ENCODE peak calls at places on chromosomes 2 and 18, in four cellular contexts. One of them, this sample, is unnamed.

GRCh38 chr2:190679813-190680591 is 31.1 kb downstream of the NAB1 start:
- DNase-seq in OCI-LY7: peak; percentile 24
- DNase-seq in body of pancreas: peak; percentile 71
- DNase-seq in PC-9: no peak
- DNase-seq in this sample: peak; percentile 41

GRCh38 chr2:209566250-209566649 is 142.4 kb downstream of the MAP2 start:
- DNase-seq in OCI-LY7: no peak
- DNase-seq in body of pancreas: no peak
- DNase-seq in PC-9: peak; percentile 35
- DNase-seq in this sample: no peak

GRCh38 chr18:35714539-35714938 is 133.0 kb downstream of the GALNT1 start:
- DNase-seq in OCI-LY7: no peak
- DNase-seq in body of pancreas: no peak
- DNase-seq in PC-9: no peak
- DNase-seq in this sample: no peak

GRCh38 chr18:68387246-68387645 is 327.7 kb downstream of the TMX3 start:
- DNase-seq in OCI-LY7: no peak
- DNase-seq in body of pancreas: no peak
- DNase-seq in PC-9: no peak
- DNase-seq in this sample: peak; percentile 25

GRCh38 chr2:143575340-143575739 is 446.1 kb downstream of the ARHGAP15 start:
- DNase-seq in OCI-LY7: peak; percentile 7
- DNase-seq in body of pancreas: no peak
- DNase-seq in PC-9: no peak
- DNase-seq in this sample: peak; percentile 15

GRCh38 chr18:23300211-23300887 is 152.7 kb upstream of the RIOK3 start:
- DNase-seq in OCI-LY7: no peak
- DNase-seq in body of pancreas: no peak
- DNase-seq in PC-9: no peak
- DNase-seq in this sample: no peak

GRCh38 chr2:31238126-31238905 is 4.4 kb downstream of the EHD3 start:
- DNase-seq in OCI-LY7: no peak
- DNase-seq in body of pancreas: no peak
- DNase-seq in PC-9: no peak
- DNase-seq in this sample: no peak

GRCh38 chr18:58723810-58724602 is 52.7 kb downstream of the MALT1 start:
- DNase-seq in OCI-LY7: no peak
- DNase-seq in body of pancreas: no peak
- DNase-seq in PC-9: no peak
- DNase-seq in this sample: peak; percentile 51

GRCh38 chr2:207122914-207123744 is 42.6 kb downstream of the KLF7 start:
- DNase-seq in OCI-LY7: no peak
- DNase-seq in body of pancreas: no peak
- DNase-seq in PC-9: peak; percentile 39
- DNase-seq in this sample: no peak

GRCh38 chr18:58660915-58661314 is 10.3 kb upstream of the MALT1 start:
- DNase-seq in OCI-LY7: no peak
- DNase-seq in body of pancreas: no peak
- DNase-seq in PC-9: no peak
- DNase-seq in this sample: no peak

GRCh38 chr2:144414324-144414845 is 105.5 kb downstream of the ZEB2 start:
- DNase-seq in OCI-LY7: no peak
- DNase-seq in body of pancreas: no peak
- DNase-seq in PC-9: peak; percentile 87
- DNase-seq in this sample: peak; percentile 99

GRCh38 chr2:104539649-104540048 is 314.3 kb upstream of the POU3F3 start:
- DNase-seq in OCI-LY7: no peak
- DNase-seq in body of pancreas: no peak
- DNase-seq in PC-9: no peak
- DNase-seq in this sample: no peak

DNA sequence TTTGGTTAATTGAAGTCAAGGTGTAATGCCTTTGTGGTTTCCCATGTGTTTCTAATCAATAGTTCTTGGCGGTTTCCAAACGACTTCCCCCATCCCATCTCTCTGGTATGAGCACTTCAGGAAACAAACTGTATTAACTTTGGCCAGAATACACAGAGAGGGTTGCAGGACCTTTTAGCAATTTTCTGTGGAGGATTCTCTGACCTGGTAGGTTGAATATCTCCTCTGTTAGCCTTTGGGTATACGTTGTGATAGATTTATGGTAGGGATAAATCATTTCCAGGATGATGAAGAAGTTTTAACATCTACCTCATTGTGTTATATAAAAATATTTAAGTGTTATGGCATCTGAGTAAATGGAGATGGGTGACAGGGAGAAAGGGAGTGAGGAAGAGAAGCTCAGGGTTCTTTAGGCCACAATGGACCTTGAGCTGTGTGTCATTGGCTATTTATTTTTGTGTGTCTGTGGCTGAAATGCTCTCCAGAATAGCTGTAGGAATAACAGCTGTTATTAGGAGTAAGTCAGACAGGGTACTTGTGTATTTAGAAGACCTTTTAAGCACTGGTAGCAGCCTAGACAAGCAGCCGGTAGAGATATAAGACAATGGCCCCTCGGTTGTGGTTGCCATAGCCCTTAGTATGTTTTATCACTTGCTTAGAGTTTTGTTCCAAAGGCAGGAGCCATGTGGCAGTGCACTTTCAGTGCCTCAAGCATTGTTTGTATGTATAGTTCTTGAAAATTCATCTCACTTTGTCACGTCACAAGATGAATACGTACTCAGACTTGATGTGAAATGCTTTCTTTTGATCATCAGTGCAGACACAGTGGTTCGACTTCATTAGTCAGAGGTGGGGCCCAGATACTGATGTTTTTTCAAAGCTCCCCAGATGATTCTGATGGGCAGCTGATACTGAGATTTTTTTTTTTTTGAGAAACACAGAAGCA is 91.1 kb downstream of the FMNL2 start:
- DNase-seq in OCI-LY7: no peak
- DNase-seq in body of pancreas: no peak
- DNase-seq in PC-9: no peak
- DNase-seq in this sample: peak; percentile 78
- H3K4me3 ChIP-seq in OCI-LY7: no peak overlapping the region
- H3K4me3 ChIP-seq in body of pancreas: no peak overlapping the region
- H3K4me3 ChIP-seq in PC-9: no peak overlapping the region
- H3K4me3 ChIP-seq in this sample: no peak overlapping the region

DNA sequence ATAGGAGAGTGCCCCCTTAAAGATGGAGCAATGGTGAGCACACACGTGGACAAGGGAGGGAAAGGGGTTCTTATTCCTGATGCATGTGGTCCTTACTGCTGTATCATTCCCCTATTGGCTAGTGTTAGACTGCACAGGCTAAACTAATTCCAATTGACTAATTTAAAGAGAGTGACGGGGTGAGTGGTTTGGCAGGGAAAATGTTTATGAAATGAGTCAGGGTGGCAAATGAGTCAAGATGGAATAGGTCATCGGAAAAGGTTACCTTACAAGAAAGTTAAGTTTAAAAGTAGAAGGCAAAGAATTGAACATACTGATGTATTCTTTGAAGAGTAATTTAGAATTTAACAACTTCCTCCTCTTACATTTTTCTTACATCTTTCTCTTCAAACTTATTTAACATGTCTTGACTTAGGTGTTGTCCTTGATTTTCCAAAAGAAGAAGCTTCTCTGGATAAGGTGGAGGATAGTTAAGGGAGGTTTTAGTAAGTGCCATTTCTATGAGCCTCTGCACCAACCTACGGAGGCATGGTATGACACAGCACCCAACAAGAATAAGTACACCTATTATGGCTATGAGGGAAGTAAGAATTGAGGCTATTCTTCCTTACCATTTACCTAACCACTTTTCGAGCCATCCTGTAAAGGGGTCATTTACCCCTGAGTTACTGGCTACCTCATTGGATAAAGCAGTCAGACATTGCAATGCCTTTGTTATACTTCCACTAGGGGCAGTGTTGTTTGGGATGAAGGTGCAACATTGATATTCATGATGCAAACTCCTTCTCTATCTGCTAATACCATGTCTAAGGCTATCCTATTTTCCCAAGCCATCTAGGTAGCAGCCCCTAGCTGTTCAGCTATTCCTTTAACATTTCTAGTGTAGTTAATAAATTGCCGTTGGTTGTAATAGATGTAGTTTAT is 1345.8 kb upstream of the LRRTM1 start:
- DNase-seq in OCI-LY7: no peak
- DNase-seq in body of pancreas: no peak
- DNase-seq in PC-9: peak; percentile 41
- DNase-seq in this sample: no peak
- TF ChIP-seq CTCF in OCI-LY7: peak; percentile 65
- TF ChIP-seq CTCF in body of pancreas: no peak
- TF ChIP-seq CTCF in PC-9: peak; percentile 25
- TF ChIP-seq CTCF in this sample: no peak

GRCh38 chr2:98868548-98869271 is 67.3 kb downstream of the CRACDL start:
- DNase-seq in OCI-LY7: no peak
- DNase-seq in body of pancreas: no peak
- DNase-seq in PC-9: peak; percentile 91
- DNase-seq in this sample: no peak

GRCh38 chr2:98867539-98868309 is 68.3 kb downstream of the CRACDL start:
- DNase-seq in OCI-LY7: no peak
- DNase-seq in body of pancreas: no peak
- DNase-seq in PC-9: peak; percentile 63
- DNase-seq in this sample: peak; percentile 74

GRCh38 chr2:98869868-98870267 is 66.2 kb downstream of the CRACDL start:
- DNase-seq in OCI-LY7: no peak
- DNase-seq in body of pancreas: peak; percentile 94
- DNase-seq in PC-9: peak; percentile 97
- DNase-seq in this sample: no peak

GRCh38 chr2:98870516-98871158 is 65.4 kb downstream of the CRACDL start:
- DNase-seq in OCI-LY7: no peak
- DNase-seq in body of pancreas: peak; percentile 22
- DNase-seq in PC-9: no peak
- DNase-seq in this sample: no peak

DNA sequence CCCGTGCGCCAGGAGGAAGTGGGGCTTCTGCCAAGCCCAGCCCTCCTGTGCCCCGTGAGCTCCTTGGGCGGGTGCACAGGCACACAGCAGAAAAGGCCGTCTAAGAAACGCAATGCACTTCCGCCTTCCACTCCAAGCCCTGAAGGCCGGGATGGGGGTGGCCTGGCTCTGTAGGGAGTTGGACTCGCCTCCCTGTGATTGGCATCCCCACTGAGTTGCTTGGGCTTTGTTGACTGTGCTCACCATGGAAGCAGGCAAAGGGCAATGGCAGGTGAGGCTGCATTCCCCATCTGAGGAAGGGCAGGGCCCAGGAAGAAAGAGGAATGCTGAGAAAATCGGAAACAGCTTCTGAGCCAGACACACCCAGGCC is 66.8 kb downstream of the CRACDL start:
- DNase-seq in OCI-LY7: no peak
- DNase-seq in body of pancreas: peak; percentile 89
- DNase-seq in PC-9: peak; percentile 100
- DNase-seq in this sample: no peak
- H3K4me3 ChIP-seq in OCI-LY7: no peak overlapping the region
- H3K4me3 ChIP-seq in body of pancreas: no peak overlapping the region
- H3K4me3 ChIP-seq in PC-9: peak overlapping the region; percentile 63
- H3K4me3 ChIP-seq in this sample: no peak overlapping the region

GRCh38 chr2:147275943-147276342 is 568.9 kb upstream of the ACVR2A start:
- DNase-seq in OCI-LY7: peak; percentile 7
- DNase-seq in body of pancreas: peak; percentile 5
- DNase-seq in PC-9: no peak
- DNase-seq in this sample: no peak
- TF ChIP-seq CTCF in OCI-LY7: peak; percentile 55
- TF ChIP-seq CTCF in body of pancreas: no peak
- TF ChIP-seq CTCF in PC-9: no peak
- TF ChIP-seq CTCF in this sample: peak; percentile 32

GRCh38 chr2:233278921-233279320 is 27.4 kb downstream of the ATG16L1 start:
- DNase-seq in OCI-LY7: no peak
- DNase-seq in body of pancreas: no peak
- DNase-seq in PC-9: no peak
- DNase-seq in this sample: no peak
- H3K4me3 ChIP-seq in OCI-LY7: no peak overlapping the region
- H3K4me3 ChIP-seq in body of pancreas: no peak overlapping the region
- H3K4me3 ChIP-seq in PC-9: no peak overlapping the region
- H3K4me3 ChIP-seq in this sample: no peak overlapping the region

DNA sequence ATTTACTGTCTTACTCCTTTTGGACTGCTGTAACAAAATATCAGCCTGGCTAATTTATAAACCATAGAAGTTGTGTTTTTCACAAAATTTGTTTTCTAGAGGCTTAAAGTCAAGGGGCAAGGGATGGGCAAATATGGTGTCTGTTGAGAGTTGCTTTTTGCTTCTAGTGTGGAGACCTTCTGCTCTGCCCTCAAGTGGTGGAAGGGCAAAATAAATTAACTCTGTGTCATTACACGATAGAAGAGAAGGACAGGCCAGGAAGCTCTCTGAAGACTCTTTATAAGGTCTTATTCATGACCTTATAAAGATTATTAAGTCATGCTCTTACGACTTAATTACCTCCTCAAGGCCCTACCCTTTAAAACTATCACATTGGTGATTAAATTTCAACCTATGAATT is 181.2 kb upstream of the LRATD1 start:
- DNase-seq in OCI-LY7: no peak
- DNase-seq in body of pancreas: no peak
- DNase-seq in PC-9: no peak
- DNase-seq in this sample: no peak
- TF ChIP-seq CTCF in OCI-LY7: peak; percentile 21
- TF ChIP-seq CTCF in body of pancreas: no peak
- TF ChIP-seq CTCF in PC-9: no peak
- TF ChIP-seq CTCF in this sample: no peak